ENCODE peak calls at places on chromosomes 16 and 17, in four cellular contexts. One of them, this sample, is unnamed.
A peak's percentile ranks its signal among the peaks of the same experiment; 100 is the strongest.

GRCh38 chr17:60361889-60362288 is 30.0 kb downstream of the USP32 start:
- DNase-seq in activated naive CD4-positive, alpha-beta T cell treated with anti-CD3 and anti-CD28 coated beads, Interleukin-2, amount 50 U/mL, for 16 hours: no peak
- DNase-seq in ACHN: no peak
- DNase-seq in Right ventricle myocardium superior: no peak
- DNase-seq in this sample: no peak

GRCh38 chr17:78748730-78749317 is 33.2 kb downstream of the CYTH1 start:
- DNase-seq in activated naive CD4-positive, alpha-beta T cell treated with anti-CD3 and anti-CD28 coated beads, Interleukin-2, amount 50 U/mL, for 16 hours: peak; percentile 61
- DNase-seq in ACHN: no peak
- DNase-seq in Right ventricle myocardium superior: peak; percentile 74
- DNase-seq in this sample: peak; percentile 92

GRCh38 chr16:81076566-81077076 is 417 bp downstream of the C16orf46 start:
- DNase-seq in Right ventricle myocardium superior: peak; percentile 92
- DNase-seq in activated naive CD4-positive, alpha-beta T cell treated with anti-CD3 and anti-CD28 coated beads, Interleukin-2, amount 50 U/mL, for 16 hours: peak; percentile 93
- DNase-seq in ACHN: peak; percentile 86
- DNase-seq in this sample: peak; percentile 95

GRCh38 chr17:76686538-76687277 is 24.1 kb downstream of the MXRA7 start:
- DNase-seq in ACHN: no peak
- DNase-seq in Right ventricle myocardium superior: peak; percentile 39
- DNase-seq in activated naive CD4-positive, alpha-beta T cell treated with anti-CD3 and anti-CD28 coated beads, Interleukin-2, amount 50 U/mL, for 16 hours: no peak
- DNase-seq in this sample: no peak

GRCh38 chr17:20159406-20160075 is 150.4 kb downstream of the SPECC1 start:
- DNase-seq in ACHN: no peak
- DNase-seq in activated naive CD4-positive, alpha-beta T cell treated with anti-CD3 and anti-CD28 coated beads, Interleukin-2, amount 50 U/mL, for 16 hours: no peak
- DNase-seq in Right ventricle myocardium superior: no peak
- DNase-seq in this sample: no peak

GRCh38 chr17:29376667-29377268 is 13.4 kb upstream of the TAOK1 start:
- DNase-seq in ACHN: peak; percentile 71
- DNase-seq in Right ventricle myocardium superior: no peak
- DNase-seq in activated naive CD4-positive, alpha-beta T cell treated with anti-CD3 and anti-CD28 coated beads, Interleukin-2, amount 50 U/mL, for 16 hours: no peak
- DNase-seq in this sample: no peak

GRCh38 chr17:47720754-47721533 is 12.1 kb upstream of the TBX21 start:
- DNase-seq in ACHN: peak; percentile 48
- DNase-seq in Right ventricle myocardium superior: no peak
- DNase-seq in activated naive CD4-positive, alpha-beta T cell treated with anti-CD3 and anti-CD28 coated beads, Interleukin-2, amount 50 U/mL, for 16 hours: peak; percentile 98
- DNase-seq in this sample: peak; percentile 74

GRCh38 chr17:29178750-29179231 is 1.4 kb downstream of the MYO18A start:
- DNase-seq in activated naive CD4-positive, alpha-beta T cell treated with anti-CD3 and anti-CD28 coated beads, Interleukin-2, amount 50 U/mL, for 16 hours: no peak
- DNase-seq in Right ventricle myocardium superior: no peak
- DNase-seq in ACHN: no peak
- DNase-seq in this sample: no peak

GRCh38 chr17:73747221-73748002 is 103.2 kb upstream of the SDK2 start:
- DNase-seq in Right ventricle myocardium superior: peak; percentile 64
- DNase-seq in activated naive CD4-positive, alpha-beta T cell treated with anti-CD3 and anti-CD28 coated beads, Interleukin-2, amount 50 U/mL, for 16 hours: no peak
- DNase-seq in ACHN: no peak
- DNase-seq in this sample: no peak

GRCh38 chr17:40443988-40444899 is 994 bp downstream of the IGFBP4 start:
- DNase-seq in ACHN: no peak
- DNase-seq in activated naive CD4-positive, alpha-beta T cell treated with anti-CD3 and anti-CD28 coated beads, Interleukin-2, amount 50 U/mL, for 16 hours: no peak
- DNase-seq in Right ventricle myocardium superior: no peak
- DNase-seq in this sample: no peak

GRCh38 chr17:67711916-67712315 is 5.8 kb upstream of the NOL11 start:
- DNase-seq in ACHN: no peak
- DNase-seq in activated naive CD4-positive, alpha-beta T cell treated with anti-CD3 and anti-CD28 coated beads, Interleukin-2, amount 50 U/mL, for 16 hours: no peak
- DNase-seq in Right ventricle myocardium superior: no peak
- DNase-seq in this sample: no peak

GRCh38 chr16:77585852-77586251 is 136.5 kb upstream of the NUDT7 start:
- DNase-seq in activated naive CD4-positive, alpha-beta T cell treated with anti-CD3 and anti-CD28 coated beads, Interleukin-2, amount 50 U/mL, for 16 hours: no peak
- DNase-seq in Right ventricle myocardium superior: no peak
- DNase-seq in ACHN: peak; percentile 94
- DNase-seq in this sample: no peak

GRCh38 chr16:12703935-12704334 is 99.8 kb downstream of the CPPED1 start:
- DNase-seq in activated naive CD4-positive, alpha-beta T cell treated with anti-CD3 and anti-CD28 coated beads, Interleukin-2, amount 50 U/mL, for 16 hours: no peak
- DNase-seq in ACHN: no peak
- DNase-seq in Right ventricle myocardium superior: no peak
- DNase-seq in this sample: no peak

GRCh38 chr16:53821957-53822625 is 118.1 kb downstream of the FTO start:
- DNase-seq in Right ventricle myocardium superior: no peak
- DNase-seq in activated naive CD4-positive, alpha-beta T cell treated with anti-CD3 and anti-CD28 coated beads, Interleukin-2, amount 50 U/mL, for 16 hours: no peak
- DNase-seq in ACHN: peak; percentile 83
- DNase-seq in this sample: no peak

GRCh38 chr17:58079300-58080033 is 3.8 kb upstream of the DYNLL2 start:
- DNase-seq in ACHN: no peak
- DNase-seq in activated naive CD4-positive, alpha-beta T cell treated with anti-CD3 and anti-CD28 coated beads, Interleukin-2, amount 50 U/mL, for 16 hours: no peak
- DNase-seq in Right ventricle myocardium superior: no peak
- DNase-seq in this sample: no peak

GRCh38 chr16:81401035-81401950 is 43.3 kb upstream of the CMIP start:
- DNase-seq in activated naive CD4-positive, alpha-beta T cell treated with anti-CD3 and anti-CD28 coated beads, Interleukin-2, amount 50 U/mL, for 16 hours: no peak
- DNase-seq in ACHN: peak; percentile 30
- DNase-seq in Right ventricle myocardium superior: no peak
- DNase-seq in this sample: no peak

GRCh38 chr17:77728871-77729270 is 229.6 kb upstream of the TNRC6C start:
- DNase-seq in ACHN: no peak
- DNase-seq in activated naive CD4-positive, alpha-beta T cell treated with anti-CD3 and anti-CD28 coated beads, Interleukin-2, amount 50 U/mL, for 16 hours: no peak
- DNase-seq in Right ventricle myocardium superior: no peak
- DNase-seq in this sample: no peak

GRCh38 chr16:48284772-48285409 is 37.6 kb upstream of the ABCC11 start:
- DNase-seq in activated naive CD4-positive, alpha-beta T cell treated with anti-CD3 and anti-CD28 coated beads, Interleukin-2, amount 50 U/mL, for 16 hours: no peak
- DNase-seq in Right ventricle myocardium superior: no peak
- DNase-seq in ACHN: no peak
- DNase-seq in this sample: no peak